ENCODE peak calls at places on chromosome 18, in four cellular contexts. C is endodermal cell, S is mammary epithelial cell, E is suprapubic skin. D is an unnamed sample.

GRCh38 chr18:76398899-76399612 is 96.0 kb downstream of the ZNF516 start:
- DNase-seq in C (peak; percentile 93), S (peak; percentile 58), E (peak; percentile 91), D (peak; percentile 83)

GRCh38 chr18:25732862-25733261 is 357.6 kb downstream of the SS18 start:
- DNase-seq in C (peak; percentile 69), S (no peak), E (no peak), D (no peak)

GRCh38 chr18:62485684-62486083 is 37.1 kb upstream of the ZCCHC2 start:
- DNase-seq in C (no peak), S (peak; percentile 96), E (no peak), D (no peak)

GRCh38 chr18:23805898-23806297 is 116.6 kb downstream of the LAMA3 start:
- DNase-seq in C (no peak), S (peak; percentile 81), E (no peak), D (no peak)

GRCh38 chr18:57004366-57005121 is 142.3 kb upstream of the BOD1L2 start:
- DNase-seq in C (no peak), S (peak; percentile 56), E (no peak), D (no peak)

GRCh38 chr18:79518683-79519128 is 123.0 kb downstream of the NFATC1 start:
- DNase-seq in C (peak; percentile 30), S (no peak), E (peak; percentile 57), D (no peak)

GRCh38 chr18:59996370-59996966 is 96.7 kb downstream of the PMAIP1 start:
- DNase-seq in C (peak; percentile 72), S (peak; percentile 47), E (no peak), D (no peak)

GRCh38 chr18:40555914-40556313 is 1399.1 kb upstream of the PIK3C3 start:
- DNase-seq in C (no peak), S (no peak), E (no peak), D (no peak)

GRCh38 chr18:66621816-66622576 is 18.1 kb upstream of the CDH19 start:
- DNase-seq in C (no peak), S (no peak), E (no peak), D (no peak)

GRCh38 chr18:37521500-37522465 is 43.8 kb downstream of the CELF4 start:
- DNase-seq in C (no peak), S (no peak), E (no peak), D (no peak)

GRCh38 chr18:5890261-5890605 is 5.1 kb downstream of the TMEM200C start:
- DNase-seq in C (peak; percentile 82), S (no peak), E (no peak), D (peak; percentile 35)

GRCh38 chr18:36153771-36154170 is 24.1 kb downstream of the ELP2 start:
- DNase-seq in C (no peak), S (no peak), E (no peak), D (no peak)
- H3K36me3 ChIP-seq in C (peaks cover 80% of the 10 kb centered on the region), S (peaks cover 22% of the 10 kb centered on the region), E (peaks cover 96% of the 10 kb centered on the region), D (no peaks in the 10 kb centered on the region)

GRCh38 chr18:50395093-50395492 is 20.2 kb downstream of the SKA1 start:
- DNase-seq in C (no peak), S (no peak), E (no peak), D (no peak)

GRCh38 chr18:50398099-50398498 is 23.3 kb downstream of the SKA1 start:
- DNase-seq in C (no peak), S (no peak), E (no peak), D (no peak)

GRCh38 chr18:50398947-50399346 is 24.1 kb downstream of the SKA1 start:
- DNase-seq in C (peak; percentile 69), S (no peak), E (no peak), D (no peak)

GRCh38 chr18:50396005-50396404 is 21.2 kb downstream of the SKA1 start:
- DNase-seq in C (no peak), S (no peak), E (no peak), D (no peak)

GRCh38 chr18:50397023-50397422 is 22.2 kb downstream of the SKA1 start:
- DNase-seq in C (no peak), S (no peak), E (no peak), D (no peak)
- H3K4me3 ChIP-seq in C (no peak overlapping the region), S (no peak overlapping the region), E (no peak overlapping the region), D (no peak overlapping the region)

GRCh38 chr18:3455090-3455640 is 5.2 kb downstream of the TGIF1 start:
- DNase-seq in C (no peak), S (no peak), E (no peak), D (no peak)

GRCh38 chr18:3457261-3457724 is 7.3 kb downstream of the TGIF1 start:
- DNase-seq in C (no peak), S (no peak), E (no peak), D (no peak)

GRCh38 chr18:3458378-3458777 is 8.4 kb downstream of the TGIF1 start:
- DNase-seq in C (no peak), S (no peak), E (no peak), D (no peak)

GRCh38 chr18:3455938-3456685 is 6.1 kb downstream of the TGIF1 start:
- DNase-seq in C (no peak), S (peak; percentile 46), E (no peak), D (peak; percentile 52)

DNA sequence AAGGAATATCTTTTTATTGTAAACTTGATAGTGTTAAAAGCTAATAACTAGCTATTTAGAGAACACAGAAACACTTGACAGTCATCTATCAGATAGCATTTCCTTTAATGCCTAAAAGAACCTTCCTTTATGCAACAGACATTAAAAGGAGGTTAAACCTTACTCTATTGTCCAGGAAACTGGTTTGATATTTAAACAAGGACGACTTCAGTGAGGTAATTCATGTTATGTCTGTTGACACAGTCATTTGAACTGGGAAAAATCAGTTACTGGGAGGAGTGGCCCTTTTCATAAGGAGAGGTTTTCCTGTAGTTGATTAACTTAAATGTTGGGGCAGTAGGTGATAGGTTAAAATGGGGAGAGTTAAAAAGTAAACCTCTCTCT is 6.7 kb downstream of the TGIF1 start:
- DNase-seq in C (no peak), S (no peak), E (no peak), D (no peak)
- H3K4me1 ChIP-seq in C (peaks cover 17% of the 10 kb centered on the region), S (peaks cover 43% of the 10 kb centered on the region), E (peaks cover 67% of the 10 kb centered on the region), D (peaks cover 35% of the 10 kb centered on the region)

DNA sequence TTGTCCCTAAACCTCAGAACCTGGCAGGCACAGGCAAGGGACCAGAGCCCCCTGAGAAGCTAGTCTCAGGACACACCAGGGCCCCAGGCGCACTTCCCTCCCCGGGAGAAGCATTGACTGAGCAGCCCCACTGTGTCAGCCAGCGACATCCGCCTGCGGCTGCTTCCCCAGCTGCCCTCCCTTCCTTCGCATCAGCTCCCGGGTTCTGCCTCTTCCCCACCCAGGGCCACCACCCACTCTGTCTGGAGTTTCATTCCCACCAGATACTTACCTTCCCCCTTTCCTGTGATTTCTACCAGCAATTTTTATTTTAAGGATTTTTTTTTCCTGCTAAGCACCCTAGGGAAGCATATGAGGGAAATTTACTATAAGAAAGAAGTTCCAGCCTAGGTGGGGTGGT is 99.2 kb downstream of the SMAD7 start:
- DNase-seq in C (peak; percentile 67), S (no peak), E (no peak), D (peak; percentile 61)
- H3K36me3 ChIP-seq in C (peaks cover 2% of the 10 kb centered on the region), S (no peaks in the 10 kb centered on the region), E (no peaks in the 10 kb centered on the region), D (no peaks in the 10 kb centered on the region)

GRCh38 chr18:54918060-54918459 is 41.2 kb downstream of the CCDC68 start:
- DNase-seq in C (peak; percentile 58), S (no peak), E (no peak), D (no peak)

GRCh38 chr18:54911551-54911950 is 47.7 kb downstream of the CCDC68 start:
- DNase-seq in C (no peak), S (no peak), E (no peak), D (no peak)

GRCh38 chr18:54919412-54919811 is 39.8 kb downstream of the CCDC68 start:
- DNase-seq in C (no peak), S (no peak), E (no peak), D (no peak)

DNA sequence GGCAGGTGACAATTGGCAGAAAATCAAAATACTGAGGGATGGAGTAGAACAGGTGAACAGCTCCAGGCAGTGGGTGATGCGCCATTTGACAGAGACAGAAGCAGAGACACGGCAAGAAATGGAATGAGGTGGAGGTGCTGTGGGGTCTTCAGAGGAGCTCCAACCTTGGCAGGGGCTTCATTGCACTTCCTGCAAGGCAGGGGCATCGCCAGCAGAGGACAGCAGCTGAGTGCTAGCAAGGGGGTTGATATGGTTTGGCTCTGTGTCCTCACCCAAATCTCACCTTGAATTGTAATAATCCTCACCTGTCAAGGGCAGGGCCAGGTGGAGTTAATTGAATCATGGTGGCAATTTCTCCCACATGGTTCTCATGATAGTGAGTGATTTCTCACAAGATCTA is 42.8 kb downstream of the CCDC68 start:
- DNase-seq in C (peak; percentile 60), S (no peak), E (no peak), D (no peak)
- H3K4me3 ChIP-seq in C (no peak overlapping the region), S (no peak overlapping the region), E (no peak overlapping the region), D (no peak overlapping the region)

GRCh38 chr18:9108911-9109310 is 6.4 kb downstream of the NDUFV2 start:
- DNase-seq in C (no peak), S (no peak), E (no peak), D (no peak)
- H3K4me1 ChIP-seq in C (no peaks in the 10 kb centered on the region), S (peaks cover 27% of the 10 kb centered on the region), E (peaks cover 90% of the 10 kb centered on the region), D (peaks cover 74% of the 10 kb centered on the region)

DNA sequence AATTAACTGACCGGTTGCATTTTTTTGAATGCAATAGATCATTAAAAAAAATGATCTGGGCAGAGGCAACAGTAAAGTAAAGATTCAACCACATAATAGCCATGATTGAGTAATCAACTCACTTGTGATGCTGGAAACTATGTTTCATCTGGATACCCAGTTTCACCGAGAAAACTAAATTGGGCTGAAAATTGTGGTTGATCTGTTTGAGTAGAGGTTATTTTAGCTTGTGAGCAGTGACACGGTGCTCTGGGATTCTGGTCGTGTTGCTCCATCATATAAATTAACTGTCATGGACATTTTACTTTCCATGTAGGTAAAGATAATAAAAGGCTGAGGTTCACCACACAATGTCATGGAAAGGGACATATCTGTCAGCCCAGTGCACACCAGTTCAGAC is 58.7 kb downstream of the CD226 start:
- DNase-seq in C (no peak), S (no peak), E (no peak), D (no peak)
- H3K36me3 ChIP-seq in C (no peaks in the 10 kb centered on the region), S (no peaks in the 10 kb centered on the region), E (no peaks in the 10 kb centered on the region), D (no peaks in the 10 kb centered on the region)

DNA sequence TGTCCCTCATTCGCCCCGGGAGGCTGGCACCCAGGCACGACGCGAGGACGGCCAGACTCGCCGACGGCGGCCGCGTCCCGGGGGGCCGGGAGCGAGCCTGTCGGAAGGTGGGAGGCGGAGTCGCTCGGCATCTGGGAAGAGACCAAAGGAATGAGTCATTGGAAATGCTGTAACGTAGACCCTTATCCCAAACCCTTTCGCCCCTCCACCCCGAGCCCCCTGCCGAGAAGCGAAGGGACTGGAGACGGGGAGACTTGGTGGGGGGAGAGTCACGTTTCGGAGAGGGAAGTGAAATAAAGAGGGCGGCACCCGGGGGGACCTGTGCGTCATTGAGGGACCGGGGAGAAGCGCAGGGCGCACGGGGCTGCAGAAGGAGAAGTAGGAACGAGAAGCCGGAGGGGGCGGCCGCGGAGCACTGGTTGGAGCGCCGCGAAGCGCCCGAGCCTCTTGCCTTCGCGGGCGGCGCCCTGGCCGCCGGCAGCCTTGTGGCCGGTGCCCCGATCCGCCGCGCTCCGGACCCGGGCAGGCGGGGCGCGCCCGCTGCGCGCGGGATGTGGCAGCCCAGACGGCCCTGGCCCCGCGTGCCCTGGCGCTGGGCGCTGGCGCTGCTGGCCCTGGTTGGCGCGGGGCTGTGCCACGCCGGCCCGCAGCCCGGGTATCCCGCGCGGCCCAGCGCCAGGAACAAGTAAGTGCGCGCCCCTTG is at the start of gene EMILIN2:
- DNase-seq in C (peak; percentile 88), S (no peak), E (peak; percentile 94), D (peak; percentile 62)
- H3K4me3 ChIP-seq in C (peak within 1 kb of the TSS; percentile 81), S (peak within 1 kb of the TSS; percentile 28), E (peak within 1 kb of the TSS; percentile 64), D (no peak within 1 kb of the TSS)

GRCh38 chr18:48835119-48835518 is 115.6 kb downstream of the SMAD7 start:
- DNase-seq in C (peak; percentile 37), S (no peak), E (peak; percentile 43), D (peak; percentile 12)
- H3K4me1 ChIP-seq in C (no peaks in the 10 kb centered on the region), S (peaks cover 59% of the 10 kb centered on the region), E (peaks cover 42% of the 10 kb centered on the region), D (peaks cover 19% of the 10 kb centered on the region)

D was measured in mucosa of descending colon.